ENCODE peak calls at places on chromosomes 5 and 9, in seven cellular contexts. H is neural progenitor cell, Y is body of pancreas, D is PC-3, V is Peyer's patch, L is heart left ventricle, K is sigmoid colon. P is an unnamed sample.
A peak's percentile ranks its signal among the peaks of the same experiment; 100 is the strongest.

GRCh38 chr5:154220625-154221024 is 30.1 kb downstream of the GALNT10 start:
- DNase-seq in H (no peak), Y (no peak), D (peak; percentile 74), V (no peak), L (no peak), K (no peak), P (no peak)

GRCh38 chr5:177531209-177531940 is 14.6 kb upstream of the DDX41 start:
- DNase-seq in H (no peak), Y (no peak), D (peak; percentile 60), V (no peak), L (no peak), K (peak; percentile 58), P (no peak)

GRCh38 chr9:3331801-3332200 is 194.0 kb downstream of the RFX3 start:
- DNase-seq in H (peak; percentile 13), Y (peak; percentile 33), D (peak; percentile 45), V (no peak), L (no peak), K (no peak), P (peak; percentile 55)

GRCh38 chr9:133163559-133164208 is at the start of gene GBGT1:
- DNase-seq in H (peak; percentile 82), Y (peak; percentile 67), D (no peak), V (peak; percentile 79), L (peak; percentile 92), K (peak; percentile 85), P (peak; percentile 41)

GRCh38 chr5:142201471-142201887 is 92.9 kb downstream of the NDFIP1 start:
- DNase-seq in H (no peak), Y (no peak), D (peak; percentile 74), V (no peak), L (no peak), K (no peak), P (no peak)

GRCh38 chr9:134967547-134967930 is 49.8 kb upstream of the FCN1 start:
- DNase-seq in H (no peak), Y (no peak), D (no peak), V (no peak), L (no peak), K (peak; percentile 50), P (no peak)

GRCh38 chr9:27548055-27548741 is 18.6 kb upstream of the MOB3B start:
- DNase-seq in H (peak; percentile 62), Y (no peak), D (peak; percentile 43), V (no peak), L (no peak), K (no peak), P (peak; percentile 21)

GRCh38 chr9:93219692-93220091 is 35.8 kb downstream of the WNK2 start:
- DNase-seq in H (no peak), Y (no peak), D (no peak), V (no peak), L (peak; percentile 51), K (no peak), P (no peak)

GRCh38 chr9:110919609-110920008 is 118.7 kb downstream of the LPAR1 start:
- DNase-seq in H (no peak), Y (no peak), D (peak; percentile 87), V (no peak), L (no peak), K (no peak), P (peak; percentile 60)

GRCh38 chr5:68303038-68303738 is 87.6 kb downstream of the PIK3R1 start:
- DNase-seq in H (no peak), Y (no peak), D (no peak), V (no peak), L (no peak), K (no peak), P (no peak)

GRCh38 chr9:129945314-129945713 is 97.7 kb downstream of the FNBP1 start:
- DNase-seq in H (no peak), Y (no peak), D (no peak), V (no peak), L (no peak), K (no peak), P (peak; percentile 48)

GRCh38 chr9:18754537-18754936 is 278.5 kb downstream of the SAXO1 start:
- DNase-seq in H (no peak), Y (no peak), D (no peak), V (no peak), L (no peak), K (no peak), P (no peak)

GRCh38 chr9:120916573-120916972 is 10.0 kb downstream of the TRAF1 start:
- DNase-seq in H (no peak), Y (peak; percentile 59), D (no peak), V (no peak), L (no peak), K (peak; percentile 93), P (peak; percentile 46)

GRCh38 chr5:41510176-41510831 is at the start of gene PLCXD3:
- DNase-seq in H (peak; percentile 74), Y (peak; percentile 70), D (peak; percentile 58), V (no peak), L (peak; percentile 65), K (peak; percentile 60), P (peak; percentile 84)

GRCh38 chr9:11319477-11320060 is 706.8 kb upstream of the PTPRD start:
- DNase-seq in H (peak; percentile 60), Y (peak; percentile 26), D (peak; percentile 33), V (no peak), L (no peak), K (no peak), P (peak; percentile 46)

GRCh38 chr9:89842267-89842768 is 237.5 kb downstream of the GADD45G start:
- DNase-seq in H (no peak), Y (peak; percentile 61), D (no peak), V (no peak), L (no peak), K (no peak), P (no peak)

GRCh38 chr5:6435356-6435755 is 13.3 kb upstream of the UBE2QL1 start:
- DNase-seq in H (peak; percentile 53), Y (no peak), D (peak; percentile 63), V (no peak), L (no peak), K (no peak), P (no peak)

DNA sequence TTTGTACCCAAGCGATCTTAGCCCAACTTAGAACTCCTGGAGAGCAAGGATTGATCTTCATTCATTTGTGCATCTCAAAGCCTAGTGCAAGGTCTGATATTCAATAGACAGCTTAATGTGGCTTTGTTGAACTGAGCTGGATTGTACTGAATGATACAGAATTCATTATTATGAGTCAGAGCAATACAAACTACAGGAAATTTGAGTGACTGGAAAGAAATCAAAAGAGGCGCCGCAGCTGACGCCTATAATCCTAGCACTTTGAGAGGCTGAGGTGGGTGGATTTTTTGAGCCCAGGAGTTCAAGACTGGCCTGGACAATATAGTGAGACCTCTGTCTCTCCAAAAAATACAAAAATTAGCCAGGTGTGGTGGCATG is 58.6 kb downstream of the ENC1 start:
- DNase-seq in H (no peak), Y (no peak), D (peak; percentile 20), V (no peak), L (no peak), K (no peak), P (peak; percentile 19)
- TF ChIP-seq CTCF in H (no peak), Y (no peak), D (no peak), V (no peak), L (no peak), K (no peak), P (no peak)

GRCh38 chr9:127856094-127856740 is 1.8 kb upstream of the ENG start:
- DNase-seq in H (no peak), Y (no peak), D (no peak), V (no peak), L (no peak), K (no peak), P (no peak)

GRCh38 chr9:127855522-127855921 is 1.1 kb upstream of the ENG start:
- DNase-seq in H (no peak), Y (no peak), D (no peak), V (no peak), L (no peak), K (no peak), P (no peak)

GRCh38 chr9:127858041-127858512 is 3.6 kb upstream of the ENG start:
- DNase-seq in H (no peak), Y (peak; percentile 63), D (no peak), V (no peak), L (peak; percentile 91), K (no peak), P (no peak)

GRCh38 chr9:127854169-127854833 is at the start of gene ENG:
- DNase-seq in H (no peak), Y (peak; percentile 53), D (no peak), V (peak; percentile 51), L (peak; percentile 94), K (peak; percentile 90), P (peak; percentile 78)

GRCh38 chr9:127857278-127857677 is 2.8 kb upstream of the ENG start:
- DNase-seq in H (no peak), Y (no peak), D (no peak), V (no peak), L (no peak), K (no peak), P (no peak)
- H3K4me1 ChIP-seq in H (no peaks in the 10 kb centered on the region), Y (peaks cover 22% of the 10 kb centered on the region), D (no peaks in the 10 kb centered on the region), V (peaks cover 17% of the 10 kb centered on the region), L (peaks cover 77% of the 10 kb centered on the region), K (peaks cover 19% of the 10 kb centered on the region), P (peaks cover 13% of the 10 kb centered on the region)

DNA sequence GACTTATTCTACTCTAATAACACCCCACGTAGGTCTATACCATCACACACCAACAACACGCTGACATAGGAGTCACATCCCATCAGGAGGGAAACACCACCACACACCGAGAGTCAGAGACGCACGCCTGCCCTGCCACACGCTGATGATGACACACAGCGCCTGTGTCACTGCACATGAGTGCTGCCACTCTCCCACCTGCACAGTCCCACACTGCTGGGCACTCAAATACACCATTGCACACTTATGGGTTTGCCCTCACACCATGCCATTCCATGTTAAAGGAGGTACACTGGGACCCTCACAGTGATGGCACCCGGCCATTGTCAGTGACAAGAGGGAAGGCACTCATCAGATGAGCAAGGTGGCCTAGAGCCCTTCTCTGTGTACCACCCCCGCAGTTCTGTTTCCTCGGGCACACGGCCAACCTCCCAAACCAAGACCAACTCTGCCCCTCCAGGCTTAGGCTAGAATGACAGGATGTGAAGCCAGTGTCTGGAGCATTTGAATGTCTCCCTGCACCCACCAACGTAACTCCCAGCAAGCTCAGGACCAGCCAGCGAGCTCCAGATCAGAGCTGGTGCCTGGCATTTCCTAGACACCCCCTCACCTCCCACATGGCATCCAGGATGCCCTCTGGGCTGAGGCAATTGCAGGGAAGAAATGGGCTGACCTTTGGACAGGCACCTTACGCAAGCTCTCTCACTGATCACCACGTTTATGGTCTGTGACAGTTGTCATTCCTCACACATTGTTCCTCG is 3.6 kb upstream of the CPLX2 start:
- DNase-seq in H (peak; percentile 67), Y (peak; percentile 16), D (peak; percentile 35), V (no peak), L (no peak), K (no peak), P (peak; percentile 33)
- TF ChIP-seq CTCF in H (peak; percentile 49), Y (no peak), D (peak; percentile 56), V (no peak), L (no peak), K (no peak), P (peak; percentile 11)

DNA sequence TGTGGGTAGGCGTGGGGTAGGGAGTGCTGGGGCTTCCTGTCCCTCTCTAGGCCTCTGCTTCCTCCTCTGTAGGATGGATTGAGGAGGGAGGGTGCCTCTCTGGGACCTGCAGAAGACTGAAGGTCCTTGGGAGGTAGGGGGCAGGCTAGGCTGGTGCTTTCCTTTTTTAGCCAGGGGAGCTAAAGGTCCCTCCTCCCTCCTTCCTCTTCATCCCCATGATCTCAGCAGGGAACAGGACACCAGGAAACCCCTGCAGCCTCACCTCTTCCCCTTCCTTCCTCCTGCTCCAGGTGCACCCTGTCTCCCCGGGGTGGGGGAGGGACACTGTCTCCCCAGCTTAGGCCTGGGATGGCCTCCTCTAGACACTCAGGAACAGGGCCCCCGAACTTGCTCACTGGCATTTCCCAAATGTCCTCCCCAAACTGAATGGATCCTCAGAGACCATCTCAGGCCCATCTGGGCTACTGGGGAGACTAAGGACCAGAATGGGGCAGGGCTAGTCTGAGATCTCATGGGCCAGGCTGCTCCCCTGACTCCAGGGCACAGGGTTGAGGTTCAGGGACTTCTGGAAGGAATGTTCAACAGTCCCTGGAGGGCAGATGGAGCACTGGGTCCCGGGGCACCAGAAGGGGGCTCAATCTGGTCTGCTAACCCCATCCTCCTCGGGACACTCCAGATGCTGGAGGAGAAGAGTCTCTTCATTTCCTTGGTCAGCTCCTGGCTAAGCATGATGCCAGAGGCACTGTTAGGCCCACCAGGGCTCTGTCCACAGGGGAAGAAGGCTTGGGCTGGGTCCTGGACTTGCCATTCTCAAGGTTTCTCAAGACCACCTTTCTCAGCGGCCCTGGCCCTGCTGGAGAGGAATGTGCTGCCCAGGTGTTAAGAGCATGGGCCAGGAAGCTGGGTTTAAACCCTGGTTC is 8.2 kb downstream of the SH2D3C start:
- DNase-seq in H (peak; percentile 33), Y (no peak), D (no peak), V (no peak), L (no peak), K (no peak), P (no peak)
- H3K4me1 ChIP-seq in H (peaks cover 4% of the 10 kb centered on the region), Y (peaks cover 15% of the 10 kb centered on the region), D (peaks cover 4% of the 10 kb centered on the region), V (peaks cover 16% of the 10 kb centered on the region), L (peaks cover 63% of the 10 kb centered on the region), K (peaks cover 7% of the 10 kb centered on the region), P (peaks cover 7% of the 10 kb centered on the region)